ENCODE peak calls at places on chromosomes 7 and 10, in nine cellular contexts. One of them, this sample, is unnamed. For H3K4me1, the result is how much of the 10 kb centered on the place peaks cover.

GRCh38 chr10:110818311-110819257 is 53.1 kb upstream of the PDCD4 start:
- DNase-seq in sigmoid colon: peak
- DNase-seq in pancreas: no peak
- DNase-seq in uterus: no peak
- DNase-seq in ovary: no peak
- DNase-seq in left lung: no peak
- DNase-seq in psoas muscle: no peak
- DNase-seq in A673: no peak
- DNase-seq in thoracic aorta: no peak
- DNase-seq in this sample: no peak

GRCh38 chr7:150904342-150904909 is 52.1 kb downstream of the AOC1 start:
- DNase-seq in sigmoid colon: no peak
- DNase-seq in psoas muscle: no peak
- DNase-seq in pancreas: no peak
- DNase-seq in thoracic aorta: no peak
- DNase-seq in uterus: no peak
- DNase-seq in left lung: no peak
- DNase-seq in A673: no peak
- DNase-seq in ovary: no peak
- DNase-seq in this sample: no peak

GRCh38 chr7:37920619-37921339 is at the start of gene EPDR1:
- DNase-seq in pancreas: peak
- DNase-seq in uterus: peak
- DNase-seq in psoas muscle: peak
- DNase-seq in A673: peak
- DNase-seq in left lung: peak
- DNase-seq in thoracic aorta: no peak
- DNase-seq in ovary: peak
- DNase-seq in sigmoid colon: peak
- DNase-seq in this sample: no peak

GRCh38 chr10:49543604-49544003 is 4.7 kb upstream of the ERCC6 start:
- DNase-seq in thoracic aorta: no peak
- DNase-seq in sigmoid colon: no peak
- DNase-seq in psoas muscle: no peak
- DNase-seq in A673: no peak
- DNase-seq in uterus: no peak
- DNase-seq in ovary: no peak
- DNase-seq in pancreas: no peak
- DNase-seq in left lung: no peak
- DNase-seq in this sample: no peak

GRCh38 chr10:48634198-48634983 is 29.5 kb upstream of the ARHGAP22 start:
- DNase-seq in psoas muscle: peak
- DNase-seq in thoracic aorta: no peak
- DNase-seq in A673: peak
- DNase-seq in ovary: no peak
- DNase-seq in left lung: peak
- DNase-seq in sigmoid colon: peak
- DNase-seq in uterus: no peak
- DNase-seq in pancreas: no peak
- DNase-seq in this sample: no peak

GRCh38 chr10:82861889-82862288 is 986.9 kb downstream of the NRG3 start:
- DNase-seq in ovary: no peak
- DNase-seq in sigmoid colon: no peak
- DNase-seq in thoracic aorta: no peak
- DNase-seq in A673: no peak
- DNase-seq in uterus: no peak
- DNase-seq in pancreas: no peak
- DNase-seq in psoas muscle: no peak
- DNase-seq in left lung: no peak
- DNase-seq in this sample: no peak

GRCh38 chr7:4931932-4932331 is 27.1 kb downstream of the MMD2 start:
- DNase-seq in pancreas: peak
- DNase-seq in ovary: no peak
- DNase-seq in psoas muscle: no peak
- DNase-seq in uterus: no peak
- DNase-seq in thoracic aorta: no peak
- DNase-seq in A673: peak
- DNase-seq in sigmoid colon: peak
- DNase-seq in left lung: no peak
- DNase-seq in this sample: no peak

GRCh38 chr10:103734731-103735130 is 120.6 kb downstream of the SH3PXD2A start:
- DNase-seq in psoas muscle: no peak
- DNase-seq in A673: no peak
- DNase-seq in thoracic aorta: no peak
- DNase-seq in uterus: no peak
- DNase-seq in sigmoid colon: no peak
- DNase-seq in pancreas: no peak
- DNase-seq in left lung: no peak
- DNase-seq in ovary: no peak
- DNase-seq in this sample: no peak

GRCh38 chr10:34960983-34961382 is 129.2 kb downstream of the CUL2 start:
- DNase-seq in sigmoid colon: no peak
- DNase-seq in uterus: no peak
- DNase-seq in psoas muscle: no peak
- DNase-seq in ovary: no peak
- DNase-seq in thoracic aorta: no peak
- DNase-seq in A673: peak
- DNase-seq in pancreas: no peak
- DNase-seq in left lung: no peak
- DNase-seq in this sample: no peak

GRCh38 chr10:114551310-114551972 is 106.6 kb downstream of the ABLIM1 start:
- DNase-seq in left lung: peak
- DNase-seq in psoas muscle: peak
- DNase-seq in A673: peak
- DNase-seq in uterus: peak
- DNase-seq in ovary: peak
- DNase-seq in thoracic aorta: no peak
- DNase-seq in pancreas: peak
- DNase-seq in sigmoid colon: peak
- DNase-seq in this sample: no peak

GRCh38 chr7:131108212-131108980 is 219.3 kb upstream of the MKLN1 start:
- DNase-seq in ovary: no peak
- DNase-seq in pancreas: peak
- DNase-seq in A673: peak
- DNase-seq in sigmoid colon: no peak
- DNase-seq in left lung: no peak
- DNase-seq in thoracic aorta: no peak
- DNase-seq in uterus: no peak
- DNase-seq in psoas muscle: peak
- DNase-seq in this sample: no peak

GRCh38 chr10:61486738-61487396 is 33.7 kb upstream of the TMEM26 start:
- DNase-seq in pancreas: no peak
- DNase-seq in A673: no peak
- DNase-seq in ovary: no peak
- DNase-seq in sigmoid colon: no peak
- DNase-seq in psoas muscle: no peak
- DNase-seq in left lung: no peak
- DNase-seq in thoracic aorta: no peak
- DNase-seq in uterus: no peak
- DNase-seq in this sample: no peak

DNA sequence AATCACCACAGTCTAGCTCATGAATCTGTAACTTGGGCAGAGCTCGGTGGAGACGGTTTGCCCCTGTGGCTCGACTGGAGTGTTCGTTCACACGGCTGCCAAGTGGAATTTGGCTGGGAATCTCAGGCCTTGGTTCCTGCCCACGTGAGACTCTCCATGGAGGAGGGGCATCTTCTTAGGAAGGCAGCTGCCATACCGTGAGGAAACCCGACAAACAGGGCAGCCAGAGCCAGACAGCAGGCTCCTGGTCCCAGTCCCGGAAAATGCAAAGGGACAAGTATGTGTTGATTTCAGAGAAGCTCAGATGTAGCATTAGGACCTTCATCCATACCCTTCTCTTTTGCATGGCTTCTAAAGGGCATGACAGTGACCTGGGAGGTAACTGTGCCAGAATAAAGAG is 26.6 kb downstream of the AMZ1 start:
- DNase-seq in thoracic aorta: no peak
- DNase-seq in uterus: no peak
- DNase-seq in A673: no peak
- DNase-seq in left lung: no peak
- DNase-seq in pancreas: no peak
- DNase-seq in sigmoid colon: no peak
- DNase-seq in psoas muscle: no peak
- DNase-seq in ovary: no peak
- DNase-seq in this sample: no peak
- H3K4me1 ChIP-seq in thoracic aorta: under half
- H3K4me1 ChIP-seq in uterus: under half
- H3K4me1 ChIP-seq in A673: under half
- H3K4me1 ChIP-seq in left lung: under half
- H3K4me1 ChIP-seq in pancreas: under half
- H3K4me1 ChIP-seq in sigmoid colon: under half
- H3K4me1 ChIP-seq in psoas muscle: under half
- H3K4me1 ChIP-seq in ovary: under half
- H3K4me1 ChIP-seq in this sample: under half

GRCh38 chr7:44632196-44632595 is 25.8 kb downstream of the OGDH start:
- DNase-seq in ovary: no peak
- DNase-seq in pancreas: no peak
- DNase-seq in A673: no peak
- DNase-seq in psoas muscle: no peak
- DNase-seq in sigmoid colon: no peak
- DNase-seq in thoracic aorta: no peak
- DNase-seq in left lung: no peak
- DNase-seq in uterus: no peak
- DNase-seq in this sample: no peak

GRCh38 chr7:44633254-44634186 is 27.1 kb downstream of the OGDH start:
- DNase-seq in A673: no peak
- DNase-seq in ovary: peak
- DNase-seq in pancreas: peak
- DNase-seq in uterus: peak
- DNase-seq in psoas muscle: peak
- DNase-seq in thoracic aorta: no peak
- DNase-seq in left lung: peak
- DNase-seq in sigmoid colon: peak
- DNase-seq in this sample: no peak

GRCh38 chr7:44629825-44630580 is 23.6 kb downstream of the OGDH start:
- DNase-seq in sigmoid colon: no peak
- DNase-seq in left lung: no peak
- DNase-seq in ovary: no peak
- DNase-seq in thoracic aorta: no peak
- DNase-seq in A673: no peak
- DNase-seq in pancreas: no peak
- DNase-seq in psoas muscle: no peak
- DNase-seq in uterus: no peak
- DNase-seq in this sample: no peak

GRCh38 chr7:44630791-44631457 is 24.5 kb downstream of the OGDH start:
- DNase-seq in thoracic aorta: no peak
- DNase-seq in left lung: no peak
- DNase-seq in pancreas: no peak
- DNase-seq in uterus: no peak
- DNase-seq in ovary: no peak
- DNase-seq in sigmoid colon: no peak
- DNase-seq in A673: no peak
- DNase-seq in psoas muscle: no peak
- DNase-seq in this sample: no peak

DNA sequence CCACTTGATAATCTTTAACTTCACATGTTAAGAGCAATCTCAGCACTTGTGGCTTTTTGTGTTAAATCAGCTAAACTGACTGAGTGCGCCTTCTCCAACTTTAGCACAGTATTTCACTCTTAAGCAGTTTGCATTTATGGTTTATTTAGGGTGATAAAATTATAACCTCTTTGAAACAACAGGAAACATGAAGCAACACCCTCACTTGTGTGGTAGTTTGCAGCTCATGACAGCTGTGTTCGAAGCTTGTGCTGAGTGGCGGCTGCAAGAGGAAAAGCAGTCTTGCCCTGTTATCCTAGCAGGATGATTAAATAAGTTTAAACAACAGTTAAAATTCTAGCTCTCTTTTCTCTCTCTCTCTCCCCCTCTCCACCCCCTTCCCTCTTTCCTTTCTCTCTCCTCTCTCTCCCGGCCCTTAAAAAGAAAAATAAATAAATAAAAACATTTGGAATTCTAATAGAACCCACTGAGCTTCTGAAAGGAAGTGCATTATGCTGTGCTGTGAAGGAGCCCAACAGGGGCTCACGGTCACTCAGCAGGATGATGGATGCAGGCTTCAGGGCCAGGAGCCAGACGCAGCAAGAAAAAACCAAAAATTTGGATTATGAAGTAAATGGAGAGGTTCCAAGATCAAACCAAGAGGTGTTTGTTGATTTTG is 25.2 kb downstream of the OGDH start:
- DNase-seq in ovary: no peak
- DNase-seq in pancreas: no peak
- DNase-seq in sigmoid colon: no peak
- DNase-seq in A673: no peak
- DNase-seq in psoas muscle: no peak
- DNase-seq in left lung: peak
- DNase-seq in thoracic aorta: no peak
- DNase-seq in uterus: no peak
- DNase-seq in this sample: no peak
- H3K4me1 ChIP-seq in ovary: under half
- H3K4me1 ChIP-seq in pancreas: under half
- H3K4me1 ChIP-seq in sigmoid colon: under half
- H3K4me1 ChIP-seq in A673: under half
- H3K4me1 ChIP-seq in psoas muscle: half or more
- H3K4me1 ChIP-seq in left lung: half or more
- H3K4me1 ChIP-seq in thoracic aorta: under half
- H3K4me1 ChIP-seq in uterus: under half
- H3K4me1 ChIP-seq in this sample: under half

GRCh38 chr7:36202347-36202896 is 49.4 kb downstream of the EEPD1 start:
- DNase-seq in psoas muscle: no peak
- DNase-seq in A673: no peak
- DNase-seq in thoracic aorta: no peak
- DNase-seq in left lung: no peak
- DNase-seq in ovary: no peak
- DNase-seq in sigmoid colon: peak
- DNase-seq in pancreas: no peak
- DNase-seq in uterus: no peak
- DNase-seq in this sample: no peak
- H3K4me1 ChIP-seq in psoas muscle: half or more
- H3K4me1 ChIP-seq in A673: under half
- H3K4me1 ChIP-seq in thoracic aorta: under half
- H3K4me1 ChIP-seq in left lung: under half
- H3K4me1 ChIP-seq in ovary: under half
- H3K4me1 ChIP-seq in sigmoid colon: under half
- H3K4me1 ChIP-seq in pancreas: under half
- H3K4me1 ChIP-seq in uterus: under half
- H3K4me1 ChIP-seq in this sample: half or more

DNA sequence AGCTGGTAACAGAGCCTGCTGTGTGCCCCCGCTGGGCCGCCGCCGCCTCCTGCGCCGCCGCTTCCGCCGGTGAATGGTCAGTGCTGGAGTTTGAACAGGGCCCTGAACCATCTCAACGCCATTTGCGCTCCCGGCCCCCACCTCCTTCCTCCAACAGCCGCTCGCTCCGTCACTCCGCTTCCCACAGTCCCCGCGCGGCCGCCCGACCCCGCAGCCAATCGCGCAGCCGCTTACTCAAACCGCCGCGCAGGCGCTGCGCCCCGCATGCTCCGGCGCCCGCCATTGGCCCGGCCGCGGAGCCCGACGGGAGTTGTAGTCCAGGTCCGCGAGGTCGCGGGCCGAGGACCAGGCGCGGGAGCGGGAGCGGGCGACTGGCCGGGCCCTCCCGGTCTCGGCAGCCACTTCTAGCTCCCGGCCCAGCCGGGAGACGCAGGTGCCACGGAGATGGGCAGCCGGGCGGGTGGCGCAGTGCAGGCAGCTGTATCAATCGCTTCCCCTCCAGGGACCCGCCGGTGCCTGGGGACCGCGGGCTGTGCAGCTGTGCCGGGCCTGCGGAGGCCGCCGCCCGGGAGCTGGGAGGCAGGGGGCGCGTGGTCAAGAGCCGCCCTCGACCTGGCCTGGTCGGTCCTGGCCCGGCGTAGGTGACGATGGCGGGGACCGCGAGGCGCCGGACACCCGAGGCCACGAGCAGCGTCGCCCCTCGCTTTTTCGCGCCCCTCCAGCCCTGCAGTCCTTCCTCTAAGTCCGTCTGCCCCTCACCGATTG is at the start of gene WAPL:
- DNase-seq in sigmoid colon: peak
- DNase-seq in ovary: peak
- DNase-seq in psoas muscle: peak
- DNase-seq in thoracic aorta: peak
- DNase-seq in left lung: peak
- DNase-seq in uterus: peak
- DNase-seq in pancreas: peak
- DNase-seq in A673: peak
- DNase-seq in this sample: peak
- H3K4me1 ChIP-seq in sigmoid colon: under half
- H3K4me1 ChIP-seq in ovary: under half
- H3K4me1 ChIP-seq in psoas muscle: half or more
- H3K4me1 ChIP-seq in thoracic aorta: half or more
- H3K4me1 ChIP-seq in left lung: under half
- H3K4me1 ChIP-seq in uterus: under half
- H3K4me1 ChIP-seq in pancreas: under half
- H3K4me1 ChIP-seq in A673: under half
- H3K4me1 ChIP-seq in this sample: under half